ENCODE peak calls at places on chromosomes 4 and X, in five cellular contexts. U, D, B, M and C are unnamed samples.

GRCh38 chr4:175871774-175872405 is 59.8 kb upstream of the GPM6A start:
- DNase-seq in D (no peak), U (peak; percentile 52), M (no peak), B (no peak), C (no peak)

GRCh38 chr4:111986125-111986524 is 159.1 kb upstream of the FAM241A start:
- DNase-seq in M (no peak), B (no peak), U (no peak), D (no peak), C (no peak)

GRCh38 chr4:168095776-168096443 is 3.6 kb downstream of the ANXA10 start:
- DNase-seq in D (no peak), B (peak; percentile 67), M (no peak), U (peak; percentile 44), C (no peak)

GRCh38 chr4:188941524-188942109 is 802.4 kb downstream of the TRIML1 start:
- DNase-seq in M (no peak), U (peak; percentile 99), B (peak; percentile 96), D (no peak), C (no peak)

GRCh38 chrX:55487143-55487542 is 2.5 kb downstream of the USP51 start:
- DNase-seq in U (no peak), D (no peak), B (no peak), M (no peak), C (no peak)

GRCh38 chrX:67720344-67720743 is 176.5 kb downstream of the AR start:
- DNase-seq in M (no peak), B (no peak), U (peak; percentile 44), D (no peak), C (no peak)

GRCh38 chr4:56641494-56642051 is 39.5 kb downstream of the HOPX start:
- DNase-seq in U (peak; percentile 96), D (no peak), B (peak; percentile 81), M (no peak), C (no peak)

GRCh38 chr4:89245459-89245858 is 62.1 kb downstream of the GPRIN3 start:
- DNase-seq in M (no peak), D (no peak), U (no peak), B (no peak), C (no peak)

GRCh38 chr4:103008875-103009729 is 10.4 kb downstream of the SLC9B1 start:
- DNase-seq in B (peak; percentile 66), U (peak; percentile 53), D (no peak), M (no peak), C (no peak)

GRCh38 chrX:45513042-45513441 is 312.4 kb upstream of the DIPK2B start:
- DNase-seq in D (no peak), M (no peak), B (no peak), U (no peak), C (no peak)

GRCh38 chr4:173001571-173001970 is 167.0 kb upstream of the GALNT7 start:
- DNase-seq in B (no peak), M (no peak), U (peak; percentile 89), D (no peak), C (no peak)

GRCh38 chr4:63693321-63693720 is 715.9 kb downstream of the TECRL start:
- DNase-seq in M (no peak), U (no peak), D (no peak), B (no peak), C (no peak)

GRCh38 chr4:39043058-39043696 is 11.0 kb upstream of the TMEM156 start:
- DNase-seq in D (no peak), M (no peak), B (peak; percentile 49), U (peak; percentile 65), C (peak; percentile 26)

GRCh38 chr4:32374201-32374600 is 1654.0 kb downstream of the PCDH7 start:
- DNase-seq in U (no peak), B (no peak), D (no peak), M (no peak), C (no peak)

GRCh38 chrX:38570396-38570795 is 9.1 kb downstream of the TSPAN7 start:
- DNase-seq in M (no peak), B (no peak), D (no peak), U (no peak), C (no peak)

GRCh38 chr4:187139116-187139515 is 415.5 kb upstream of the FAT1 start:
- DNase-seq in M (no peak), D (no peak), U (no peak), B (no peak), C (no peak)

GRCh38 chrX:42695800-42696358 is 82.1 kb downstream of the PPP1R2C start:
- DNase-seq in M (no peak), B (no peak), U (no peak), D (no peak), C (no peak)

GRCh38 chr4:184824081-184824775 is 1.5 kb downstream of the ACSL1 start:
- DNase-seq in M (no peak), D (no peak), U (no peak), B (no peak), C (no peak)
- H3K27ac ChIP-seq in M (peak overlapping the region; percentile 95), D (peak overlapping the region; percentile 90), U (no peak overlapping the region), B (no peak overlapping the region), C (peak overlapping the region; percentile 79)

DNA sequence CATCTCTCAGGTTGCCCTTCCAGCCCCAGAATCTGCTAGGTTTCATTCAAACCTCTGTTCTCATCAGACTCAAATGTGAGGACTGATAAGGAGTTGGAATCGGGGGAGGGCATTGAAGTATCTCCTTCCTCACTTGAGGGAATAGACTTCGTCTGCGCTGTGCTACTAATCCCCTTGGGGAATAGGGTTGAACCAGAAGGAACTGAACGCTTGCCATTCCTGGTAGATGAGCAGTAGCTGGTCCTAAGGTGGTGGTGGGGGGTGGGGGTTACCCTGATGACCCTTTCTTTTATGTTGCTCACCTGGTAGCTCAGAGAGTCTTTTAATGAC is 692 bp upstream of the SLC9A7 start:
- DNase-seq in M (no peak), U (peak; percentile 43), D (no peak), B (peak; percentile 31), C (no peak)
- TF ChIP-seq CTCF in M (no peak), U (no peak), D (no peak), B (no peak), C (no peak)

GRCh38 chrX:150570512-150570911 is 2.1 kb downstream of the MTM1 start:
- DNase-seq in M (no peak), B (no peak), U (no peak), D (no peak), C (no peak)
- H3K4me3 ChIP-seq in M (no peak overlapping the region), B (no peak overlapping the region), U (no peak overlapping the region), D (no peak overlapping the region), C (peak overlapping the region; percentile 70)

GRCh38 chr4:143437937-143438336 is 75.6 kb upstream of the SMARCA5 start:
- DNase-seq in D (no peak), M (no peak), U (no peak), B (no peak), C (no peak)
- H3K27ac ChIP-seq in D (no peak overlapping the region), M (no peak overlapping the region), U (no peak overlapping the region), B (no peak overlapping the region), C (no peak overlapping the region)

DNA sequence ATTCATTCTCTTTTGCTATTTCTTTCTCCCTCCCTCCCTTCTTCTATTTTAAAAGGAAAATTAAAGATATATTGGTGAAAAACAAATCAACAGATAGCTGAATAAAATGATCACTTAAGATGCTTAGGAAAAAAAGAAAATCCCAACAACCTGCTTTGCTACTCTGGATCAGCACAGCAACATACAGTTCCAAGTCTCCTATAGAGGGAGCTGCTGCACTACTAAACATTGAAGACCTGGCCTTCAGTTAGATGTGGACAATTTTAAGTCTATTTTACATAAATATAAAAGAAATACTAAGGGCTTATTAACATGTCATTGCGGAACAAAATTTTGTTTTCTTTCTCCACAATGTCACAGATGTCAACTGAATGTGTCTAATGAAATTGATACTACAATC is 226.4 kb downstream of the MAGEB5 start:
- DNase-seq in D (no peak), U (no peak), B (peak; percentile 40), M (no peak), C (no peak)
- TF ChIP-seq CTCF in D (no peak), U (peak; percentile 52), B (peak; percentile 64), M (peak; percentile 43), C (no peak)

DNA sequence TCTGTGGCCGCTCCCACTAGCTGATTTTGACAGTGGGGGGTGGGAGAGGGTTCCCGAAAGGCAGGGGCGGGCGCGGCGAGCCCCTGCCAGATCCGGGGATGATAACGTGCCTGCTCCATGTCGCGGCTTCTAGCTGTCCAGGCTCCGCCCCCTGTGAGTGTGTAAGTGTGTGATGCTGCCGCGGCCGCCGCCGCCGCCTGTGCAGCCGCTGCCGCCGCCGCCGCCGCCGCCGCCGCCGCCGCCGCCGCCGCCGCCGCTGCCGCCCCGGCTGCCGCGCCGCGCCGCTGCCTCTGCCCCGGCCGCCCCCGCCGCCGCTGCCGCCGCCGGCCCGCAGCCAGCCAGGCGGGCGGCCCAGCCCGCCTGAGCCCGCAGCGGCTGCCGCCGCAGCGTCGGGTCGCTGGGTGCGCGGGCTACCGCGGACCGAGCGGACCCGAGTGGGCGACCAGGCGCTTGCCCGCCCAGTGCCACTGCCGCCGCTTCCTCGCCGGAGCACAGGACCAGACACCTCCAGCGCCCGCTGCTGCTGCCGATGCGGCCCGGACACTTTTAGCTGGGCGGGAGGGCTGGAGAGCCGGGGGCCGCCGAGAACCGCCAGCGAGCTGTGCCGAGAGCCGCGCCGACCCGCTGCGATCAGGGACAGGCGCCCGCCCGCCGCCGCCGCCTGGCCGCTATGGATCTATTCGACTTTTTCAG is at the start of gene AFF2:
- DNase-seq in U (peak; percentile 24), B (peak; percentile 4), D (peak; percentile 57), M (peak; percentile 20), C (peak; percentile 49)
- H3K4me3 ChIP-seq in U (peak within 1 kb of the TSS; percentile 31), B (peak within 1 kb of the TSS; percentile 50), D (peak within 1 kb of the TSS; percentile 21), M (peak within 1 kb of the TSS; percentile 62), C (peak within 1 kb of the TSS; percentile 51)

GRCh38 chr4:122826000-122826595 is 533 bp upstream of the FGF2 start:
- DNase-seq in M (no peak), D (no peak), U (peak; percentile 22), B (peak; percentile 14), C (no peak)
- H3K27ac ChIP-seq in M (peak overlapping the region; percentile 79), D (peak overlapping the region; percentile 65), U (peak overlapping the region; percentile 88), B (peak overlapping the region; percentile 25), C (peak overlapping the region; percentile 79)

GRCh38 chrX:116198810-116199209 is 28.3 kb downstream of the AGTR2 start:
- DNase-seq in B (no peak), D (no peak), M (no peak), U (no peak), C (no peak)
- TF ChIP-seq CTCF in B (peak; percentile 3), D (no peak), M (no peak), U (no peak), C (no peak)

GRCh38 chrX:116241001-116241400 is 70.5 kb downstream of the AGTR2 start:
- DNase-seq in U (no peak), M (no peak), D (no peak), B (no peak), C (no peak)

GRCh38 chrX:116239944-116240391 is 69.4 kb downstream of the AGTR2 start:
- DNase-seq in D (no peak), B (no peak), M (no peak), U (peak; percentile 36), C (no peak)

GRCh38 chrX:116238866-116239265 is 68.3 kb downstream of the AGTR2 start:
- DNase-seq in D (no peak), U (no peak), M (no peak), B (no peak), C (no peak)

GRCh38 chrX:116238093-116238492 is 67.5 kb downstream of the AGTR2 start:
- DNase-seq in U (no peak), M (no peak), D (no peak), B (no peak), C (no peak)

GRCh38 chrX:116240446-116240845 is 69.9 kb downstream of the AGTR2 start:
- DNase-seq in B (no peak), U (peak; percentile 4), M (no peak), D (no peak), C (no peak)
- H3K4me3 ChIP-seq in B (no peak overlapping the region), U (peak overlapping the region; percentile 17), M (no peak overlapping the region), D (no peak overlapping the region), C (no peak overlapping the region)

GRCh38 chr4:184645904-184646610 is 3.2 kb downstream of the CASP3 start:
- DNase-seq in B (no peak), M (no peak), U (no peak), D (peak; percentile 55), C (no peak)
- H3K27ac ChIP-seq in B (no peak overlapping the region), M (peak overlapping the region; percentile 98), U (no peak overlapping the region), D (no peak overlapping the region), C (no peak overlapping the region)